ENCODE peak calls at places on chromosome 22, in ten cellular contexts. A, I, B, O, L, X, W, H, Q and M are unnamed samples.

GRCh38 chr22:41699264-41700104 is at the start of gene MEI1:
- DNase-seq in Q (peak; percentile 81), H (peak; percentile 86), O (peak; percentile 88), I (no peak), W (peak; percentile 86), A (peak; percentile 78), B (peak; percentile 54), L (peak; percentile 21), X (peak; percentile 15), M (no peak)

GRCh38 chr22:46133588-46133855 is 16.8 kb upstream of the PPARA start:
- DNase-seq in A (no peak), O (no peak), H (no peak), B (no peak), W (no peak), I (no peak), Q (no peak), X (no peak), L (no peak), M (no peak)

GRCh38 chr22:47776329-47776728 is 1013.9 kb downstream of the TBC1D22A start:
- DNase-seq in X (peak; percentile 51), H (no peak), A (no peak), Q (no peak), L (no peak), I (no peak), O (no peak), W (no peak), B (no peak), M (no peak)

GRCh38 chr22:49930596-49931412 is 12.4 kb downstream of the CRELD2 start:
- DNase-seq in Q (no peak), X (peak; percentile 69), B (peak; percentile 76), H (no peak), A (peak; percentile 76), L (peak; percentile 66), O (peak; percentile 75), I (peak; percentile 75), W (peak; percentile 83), M (peak; percentile 33)

GRCh38 chr22:27576815-27577564 is 224.6 kb downstream of the MN1 start:
- DNase-seq in Q (no peak), H (no peak), A (peak; percentile 96), I (no peak), O (no peak), L (peak; percentile 21), W (peak; percentile 80), X (no peak), B (no peak), M (no peak)

GRCh38 chr22:44889233-44889878 is 120.4 kb downstream of the PHF21B start:
- DNase-seq in H (no peak), X (peak; percentile 44), L (no peak), Q (no peak), W (no peak), A (no peak), O (no peak), I (peak; percentile 39), B (no peak), M (no peak)

GRCh38 chr22:46070722-46071450 is 79.4 kb upstream of the PPARA start:
- DNase-seq in I (no peak), A (peak; percentile 81), X (peak; percentile 73), Q (no peak), L (peak; percentile 87), O (peak; percentile 80), W (no peak), H (no peak), B (no peak), M (no peak)

GRCh38 chr22:27906241-27906640 is 12.8 kb downstream of the PITPNB start:
- DNase-seq in X (no peak), B (no peak), O (no peak), W (no peak), Q (no peak), I (no peak), A (peak; percentile 21), L (peak; percentile 20), H (no peak), M (no peak)

GRCh38 chr22:45703758-45704157 is 32.1 kb downstream of the ATXN10 start:
- DNase-seq in I (no peak), B (no peak), Q (no peak), H (no peak), X (peak; percentile 78), O (no peak), W (no peak), L (no peak), A (no peak), M (no peak)

GRCh38 chr22:20091690-20092476 is 11.8 kb downstream of the DGCR8 start:
- DNase-seq in W (no peak), O (peak; percentile 29), B (no peak), A (no peak), Q (no peak), L (no peak), X (no peak), I (no peak), H (no peak), M (no peak)

GRCh38 chr22:19891350-19892248 is 36.9 kb upstream of the GNB1L start:
- DNase-seq in A (peak; percentile 62), B (no peak), O (no peak), I (peak; percentile 75), L (peak; percentile 68), W (no peak), H (no peak), Q (peak; percentile 59), X (peak; percentile 95), M (peak; percentile 66)

GRCh38 chr22:50274311-50274710 is 4.1 kb upstream of the MAPK11 start:
- DNase-seq in O (no peak), B (no peak), Q (no peak), H (no peak), I (no peak), A (peak; percentile 73), L (peak; percentile 73), W (peak; percentile 57), X (peak; percentile 81), M (peak; percentile 33)

GRCh38 chr22:28771195-28771791 is 1.2 kb upstream of the CCDC117 start:
- DNase-seq in I (no peak), A (no peak), L (no peak), W (no peak), Q (no peak), H (no peak), X (no peak), O (no peak), B (no peak), M (peak; percentile 11)

GRCh38 chr22:45777046-45777851 is 105.6 kb downstream of the ATXN10 start:
- DNase-seq in W (no peak), L (peak; percentile 54), I (peak; percentile 53), O (no peak), H (no peak), B (no peak), A (no peak), X (no peak), Q (no peak), M (no peak)

GRCh38 chr22:17788023-17788330 is 13.7 kb upstream of the BID start:
- DNase-seq in W (no peak), X (no peak), L (no peak), O (no peak), I (no peak), Q (no peak), H (no peak), B (no peak), A (no peak), M (no peak)

GRCh38 chr22:17787159-17788022 is 13.1 kb upstream of the BID start:
- DNase-seq in W (no peak), H (no peak), O (no peak), Q (no peak), I (no peak), L (no peak), A (no peak), X (no peak), B (no peak), M (no peak)

GRCh38 chr22:17784776-17785175 is 10.5 kb upstream of the BID start:
- DNase-seq in B (no peak), O (no peak), W (no peak), L (no peak), X (no peak), A (no peak), H (no peak), Q (no peak), I (no peak), M (no peak)

GRCh38 chr22:17785185-17786184 is 11.2 kb upstream of the BID start:
- DNase-seq in L (peak; percentile 22), Q (peak; percentile 52), B (no peak), H (no peak), O (peak; percentile 80), I (peak; percentile 65), A (peak; percentile 23), X (peak; percentile 50), W (peak; percentile 45), M (peak; percentile 36)

DNA sequence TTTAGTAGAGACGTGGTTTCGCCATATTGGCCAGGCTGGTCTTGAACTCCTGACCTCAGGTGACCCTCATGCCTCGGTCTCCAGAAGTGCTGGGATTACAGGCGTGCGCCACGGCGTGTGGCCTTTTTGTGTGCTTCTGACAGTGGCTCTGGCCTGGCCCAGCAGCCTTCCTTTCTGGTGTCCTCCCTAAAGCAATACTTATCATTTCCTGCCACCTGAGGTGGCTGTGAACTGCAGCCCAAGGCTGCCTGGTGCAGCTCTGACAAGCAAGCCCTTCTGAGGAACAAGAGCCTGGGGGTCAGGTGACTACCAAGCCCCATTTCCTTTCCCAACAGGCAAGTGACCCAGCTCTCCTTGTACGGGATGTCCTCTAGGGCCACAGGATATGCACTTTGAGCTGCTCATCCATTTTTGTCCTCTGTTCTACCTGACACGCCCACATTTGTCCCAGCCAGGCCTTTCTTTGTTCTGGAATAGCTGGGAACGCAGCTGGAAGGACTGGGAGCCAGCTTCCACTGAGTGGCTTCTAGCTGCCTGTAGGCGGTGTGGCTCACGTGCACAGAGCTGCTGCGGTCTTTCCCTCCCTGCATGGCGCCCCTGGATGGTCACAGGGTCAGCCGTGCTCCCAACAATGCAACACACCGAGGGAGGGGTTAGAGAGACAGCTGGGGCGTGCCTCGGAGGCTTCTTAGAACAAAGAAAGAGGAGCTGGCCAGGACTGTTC is 12.3 kb upstream of the BID start:
- DNase-seq in Q (no peak), B (peak; percentile 74), W (peak; percentile 83), H (no peak), A (peak; percentile 39), L (no peak), X (peak; percentile 92), O (peak; percentile 54), I (no peak), M (no peak)
- H3K4me3 ChIP-seq in Q (no peak overlapping the region), B (no peak overlapping the region), W (no peak overlapping the region), H (no peak overlapping the region), A (no peak overlapping the region), L (no peak overlapping the region), X (no peak overlapping the region), O (no peak overlapping the region), I (no peak overlapping the region), M (no peak overlapping the region)

GRCh38 chr22:39316440-39317083 is 2.9 kb downstream of the RPL3 start:
- DNase-seq in O (peak; percentile 74), Q (peak; percentile 56), I (peak; percentile 90), B (peak; percentile 75), A (peak; percentile 95), L (peak; percentile 93), W (peak; percentile 81), H (peak; percentile 79), X (peak; percentile 88), M (peak; percentile 80)
- H3K4me3 ChIP-seq in O (peak overlapping the region; percentile 80), Q (no peak overlapping the region), I (peak overlapping the region; percentile 56), B (no peak overlapping the region), A (peak overlapping the region; percentile 76), L (peak overlapping the region; percentile 96), W (peak overlapping the region; percentile 30), H (no peak overlapping the region), X (peak overlapping the region; percentile 75), M (peak overlapping the region; percentile 91)

GRCh38 chr22:24427500-24428164 is at the start of gene ADORA2A:
- DNase-seq in L (no peak), Q (peak; percentile 78), A (no peak), B (no peak), H (no peak), W (no peak), X (no peak), O (peak; percentile 76), I (no peak), M (no peak)
- H3K4me3 ChIP-seq in L (no peak within 1 kb of the TSS), Q (peak within 1 kb of the TSS; percentile 65), A (no peak within 1 kb of the TSS), B (no peak within 1 kb of the TSS), H (no peak within 1 kb of the TSS), W (peak within 1 kb of the TSS; percentile 9), X (no peak within 1 kb of the TSS), O (peak within 1 kb of the TSS; percentile 37), I (no peak within 1 kb of the TSS), M (no peak within 1 kb of the TSS)

GRCh38 chr22:32847067-32847491 is 45.6 kb downstream of the TIMP3 start:
- DNase-seq in I (no peak), L (no peak), B (peak; percentile 88), A (peak; percentile 28), W (peak; percentile 57), H (no peak), O (no peak), Q (no peak), X (no peak), M (no peak)
- H3K4me3 ChIP-seq in I (no peak overlapping the region), L (no peak overlapping the region), B (no peak overlapping the region), A (no peak overlapping the region), W (peak overlapping the region; percentile 29), H (no peak overlapping the region), O (no peak overlapping the region), Q (no peak overlapping the region), X (no peak overlapping the region), M (no peak overlapping the region)